ENCODE peak calls at places on chromosome 20, in four cellular contexts. W is cardiac muscle cell; X is activated T-helper 1 cell treated with anti-CD3 and anti-CD28 coated beads, Interleukin-12 subunit alpha, Interleukin-12 subunit beta, Interleukin-2, Interleukin-4 antibody, amounts not matched to agents 30 ng/mL and 10 ng/mL and 1 ng/mL, durations not matched to agents 14 hours and 24 hours and 36 hours; G is stimulated activated CD8-positive, alpha-beta memory T cell treated with anti-CD3 and anti-CD28 coated beads, Interleukin-2, amount 100 ng/mL, for 48 hours. B is an unnamed sample.

GRCh38 chr20:54922636-54923035 is 447.2 kb downstream of the DOK5 start:
- DNase-seq in W (no peak), X (no peak), G (no peak), B (no peak)

GRCh38 chr20:20594171-20594530 is 118.3 kb downstream of the RALGAPA2 start:
- DNase-seq in W (peak), X (no peak), G (no peak), B (no peak)

GRCh38 chr20:36591854-36592641 is 13.5 kb upstream of the RAB5IF start:
- DNase-seq in W (peak), X (peak), G (no peak), B (peak)

GRCh38 chr20:8812818-8813217 is 256.1 kb upstream of the PLCB4 start:
- DNase-seq in W (no peak), X (no peak), G (no peak), B (no peak)

GRCh38 chr20:36202891-36203338 is 33.4 kb upstream of the AAR2 start:
- DNase-seq in W (peak), X (peak), G (peak), B (peak)

GRCh38 chr20:58407201-58407873 is 18.3 kb downstream of the VAPB start:
- DNase-seq in W (peak), X (no peak), G (no peak), B (no peak)

GRCh38 chr20:18983796-18984195 is 170.2 kb downstream of the SCP2D1 start:
- DNase-seq in W (no peak), X (no peak), G (no peak), B (no peak)

GRCh38 chr20:49823152-49823847 is 10.7 kb downstream of the SLC9A8 start:
- DNase-seq in W (no peak), X (peak), G (no peak), B (no peak)

GRCh38 chr20:61387204-61387958 is 135.3 kb downstream of the CDH4 start:
- DNase-seq in W (peak), X (no peak), G (peak), B (no peak)

GRCh38 chr20:50191566-50192363 is 1.1 kb downstream of the CEBPB start:
- DNase-seq in W (peak), X (peak), G (no peak), B (peak)

GRCh38 chr20:35458388-35458787 is 3.0 kb downstream of the CEP250 start:
- DNase-seq in W (no peak), X (no peak), G (no peak), B (no peak)

GRCh38 chr20:54067606-54068174 is 2.7 kb downstream of the BCAS1 start:
- DNase-seq in W (no peak), X (no peak), G (no peak), B (peak)

GRCh38 chr20:4102381-4102780 is 87.0 kb upstream of the RNF24 start:
- DNase-seq in W (no peak), X (no peak), G (no peak), B (no peak)

GRCh38 chr20:48919882-48920526 is 1.5 kb upstream of the ARFGEF2 start:
- DNase-seq in W (no peak), X (no peak), G (no peak), B (no peak)

GRCh38 chr20:5535211-5535756 is 214.9 kb upstream of the SHLD1 start:
- DNase-seq in W (peak), X (no peak), G (no peak), B (no peak)

GRCh38 chr20:19626896-19627295 is 131.2 kb upstream of the RIN2 start:
- DNase-seq in W (peak), X (no peak), G (no peak), B (no peak)

GRCh38 chr20:5109276-5109675 is 10.5 kb downstream of the PCNA start:
- DNase-seq in W (no peak), X (no peak), G (no peak), B (no peak)

GRCh38 chr20:6213311-6213710 is 90.5 kb upstream of the FERMT1 start:
- DNase-seq in W (no peak), X (no peak), G (no peak), B (no peak)

GRCh38 chr20:61736751-61737310 is 328.9 kb downstream of the TAF4 start:
- DNase-seq in W (no peak), X (no peak), G (no peak), B (no peak)

GRCh38 chr20:57662313-57663240 is 42.4 kb upstream of the ZBP1 start:
- DNase-seq in W (no peak), X (no peak), G (no peak), B (no peak)

GRCh38 chr20:49938173-49939163 is 2.3 kb downstream of the RNF114 start:
- DNase-seq in W (peak), X (no peak), G (no peak), B (no peak)

GRCh38 chr20:50510706-50511401 is 671 bp downstream of the PTPN1 start:
- DNase-seq in W (no peak), X (no peak), G (no peak), B (peak)

GRCh38 chr20:53692465-53693067 is 98.9 kb upstream of the ZNF217 start:
- DNase-seq in W (peak), X (no peak), G (no peak), B (no peak)

GRCh38 chr20:49916146-49917002 is 1.0 kb upstream of the SPATA2 start:
- DNase-seq in W (no peak), X (no peak), G (no peak), B (no peak)

GRCh38 chr20:37804584-37805566 is 98.1 kb upstream of the VSTM2L start:
- DNase-seq in W (no peak), X (no peak), G (no peak), B (no peak)

GRCh38 chr20:45268531-45268930 is 14.2 kb upstream of the SLPI start:
- DNase-seq in W (peak), X (no peak), G (no peak), B (no peak)

GRCh38 chr20:28562510-28562898 is 2695.0 kb upstream of the DEFB115 start:
- DNase-seq in W (peak), X (no peak), G (no peak), B (no peak)

GRCh38 chr20:48933017-48933766 is 11.7 kb downstream of the ARFGEF2 start:
- DNase-seq in W (no peak), X (no peak), G (no peak), B (no peak)

GRCh38 chr20:16106191-16106849 is 466.9 kb downstream of the KIF16B start:
- DNase-seq in W (no peak), X (no peak), G (no peak), B (no peak)

GRCh38 chr20:39269031-39269461 is 306.9 kb downstream of the DHX35 start:
- DNase-seq in W (peak), X (peak), G (peak), B (peak)

GRCh38 chr20:12180107-12180661 is 262.5 kb downstream of the BTBD3 start:
- DNase-seq in W (no peak), X (no peak), G (no peak), B (no peak)

GRCh38 chr20:34579191-34579661 is 20.7 kb downstream of the MAP1LC3A start:
- DNase-seq in W (peak), X (no peak), G (no peak), B (no peak)

GRCh38 chr20:32314768-32315167 is 37.3 kb downstream of the KIF3B start:
- DNase-seq in W (no peak), X (no peak), G (no peak), B (no peak)

GRCh38 chr20:35743693-35744491 is 1.8 kb upstream of the RBM39 start:
- DNase-seq in W (no peak), X (no peak), G (no peak), B (peak)

GRCh38 chr20:19382371-19382770 is 169.9 kb downstream of the SLC24A3 start:
- DNase-seq in W (peak), X (no peak), G (no peak), B (no peak)

GRCh38 chr20:51541189-51542032 is 1.1 kb downstream of the NFATC2 start:
- DNase-seq in W (peak), X (peak), G (peak), B (peak)

GRCh38 chr20:699811-700338 is 24.3 kb upstream of the SCRT2 start:
- DNase-seq in W (no peak), X (no peak), G (no peak), B (no peak)

GRCh38 chr20:25139061-25139705 is 56.3 kb upstream of the ENTPD6 start:
- DNase-seq in W (no peak), X (no peak), G (no peak), B (no peak)

GRCh38 chr20:48782901-48783308 is 44.9 kb downstream of the PREX1 start:
- DNase-seq in W (no peak), X (no peak), G (no peak), B (no peak)

B was measured in activated CD4-positive, alpha-beta memory T cell treated with anti-CD3 and anti-CD28 coated beads, Interleukin-2, amount 10 ng/mL, durations not matched to agents 7 days and 5 days.